ENCODE peak calls at places on chromosomes 13 and 19, in four cellular contexts. R is A549, D is HCT116, C is K562. H is an unnamed sample.
A peak's percentile ranks its signal among the peaks of the same experiment; 100 is the strongest.

GRCh38 chr19:15253513-15253912 is 21.3 kb upstream of the EPHX3 start:
- DNase-seq in C (no peak), R (no peak), D (no peak), H (no peak)

GRCh38 chr13:75368167-75368566 is 113.8 kb downstream of the TBC1D4 start:
- DNase-seq in C (no peak), D (peak; percentile 38), R (no peak), H (no peak)

GRCh38 chr13:93227280-93227905 is 786 bp downstream of the GPC6 start:
- DNase-seq in D (no peak), R (no peak), C (no peak), H (peak; percentile 74)

GRCh38 chr13:111027481-111028439 is 87.3 kb upstream of the ARHGEF7 start:
- DNase-seq in C (no peak), R (no peak), D (no peak), H (no peak)

GRCh38 chr19:55165952-55166529 is 372 bp downstream of the DNAAF3 start:
- DNase-seq in D (peak; percentile 86), C (peak; percentile 90), R (peak; percentile 93), H (peak; percentile 80)

GRCh38 chr19:28737021-28737525 is 475.9 kb downstream of the UQCRFS1 start:
- DNase-seq in R (no peak), C (peak; percentile 28), D (no peak), H (no peak)

GRCh38 chr13:91154553-91154952 is 192.9 kb upstream of the MIR17HG start:
- DNase-seq in D (no peak), C (no peak), R (no peak), H (no peak)

GRCh38 chr13:26965976-26966375 is 205.4 kb upstream of the GPR12 start:
- DNase-seq in C (no peak), D (no peak), R (no peak), H (no peak)

GRCh38 chr19:38206006-38206745 is 17.8 kb downstream of the DPF1 start:
- DNase-seq in C (no peak), D (no peak), R (no peak), H (no peak)

GRCh38 chr19:11420429-11420893 is 1.3 kb upstream of the RGL3 start:
- DNase-seq in D (no peak), R (no peak), C (no peak), H (no peak)

GRCh38 chr13:40389081-40389641 is 277.3 kb downstream of the FOXO1 start:
- DNase-seq in D (no peak), C (no peak), R (no peak), H (no peak)

GRCh38 chr19:46546194-46546896 is 50.7 kb upstream of the PNMA8B start:
- DNase-seq in C (peak; percentile 76), D (no peak), R (peak; percentile 33), H (peak; percentile 62)

GRCh38 chr13:19634129-19634740 is 776 bp downstream of the MPHOSPH8 start:
- DNase-seq in C (peak; percentile 47), D (no peak), R (no peak), H (peak; percentile 19)

GRCh38 chr19:38769635-38770211 is 3.6 kb downstream of the LGALS7 start:
- DNase-seq in R (peak; percentile 77), C (peak; percentile 71), D (peak; percentile 19), H (peak; percentile 83)

GRCh38 chr13:110617326-110618072 is 2.2 kb downstream of the NAXD start:
- DNase-seq in R (no peak), D (no peak), C (peak; percentile 38), H (no peak)

GRCh38 chr13:39451301-39451700 is 151.7 kb downstream of the LHFPL6 start:
- DNase-seq in C (no peak), R (no peak), D (no peak), H (no peak)

GRCh38 chr19:797528-798414 is 519 bp downstream of the PTBP1 start:
- DNase-seq in D (peak; percentile 59), R (peak; percentile 67), C (peak; percentile 95), H (peak; percentile 98)

GRCh38 chr13:107644136-107644535 is 571.2 kb downstream of the LIG4 start:
- DNase-seq in R (no peak), D (no peak), C (no peak), H (no peak)

GRCh38 chr19:41691268-41691970 is 3.3 kb upstream of the CEACAM7 start:
- DNase-seq in C (peak; percentile 35), D (no peak), R (peak; percentile 76), H (peak; percentile 67)

GRCh38 chr19:8333771-8334457 is 9.1 kb downstream of the KANK3 start:
- DNase-seq in R (no peak), C (no peak), D (no peak), H (peak; percentile 38)
- TF ChIP-seq MAX in R (no peak), C (no peak), D (no peak), H (no peak)

DNA sequence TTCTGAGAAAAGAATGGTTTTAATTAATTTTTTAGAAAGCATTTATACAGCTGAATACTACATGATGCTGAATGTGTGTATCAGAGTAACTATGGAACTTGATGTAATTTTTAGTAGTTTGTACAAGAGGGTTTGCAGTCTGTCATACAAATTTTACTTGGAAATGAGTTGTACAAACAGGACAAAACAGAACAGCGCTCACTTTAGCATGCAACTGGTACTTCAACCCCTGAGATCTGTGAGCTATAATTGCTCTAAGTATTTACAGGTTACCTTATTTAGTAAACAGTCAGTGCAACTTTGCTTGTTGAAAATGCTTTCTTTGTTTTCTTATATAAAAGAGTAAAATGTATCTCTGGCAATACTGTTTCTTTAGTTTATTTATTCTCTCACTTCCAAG is 719 bp downstream of the TNFRSF19 start:
- DNase-seq in C (no peak), R (no peak), D (no peak), H (no peak)
- H3K4me2 ChIP-seq in C (no peak overlapping the region), R (peak overlapping the region; percentile 54), D (no peak overlapping the region), H (peak overlapping the region; percentile 82)

GRCh38 chr19:3061214-3062161 is 807 bp downstream of the TLE5 start:
- DNase-seq in R (no peak), D (no peak), C (peak; percentile 79), H (peak; percentile 86)
- TF ChIP-seq MAX in R (peak; percentile 12), D (no peak), C (no peak), H (peak; percentile 18)

GRCh38 chr13:30803791-30804190 is 68.4 kb downstream of the ALOX5AP start:
- DNase-seq in D (no peak), C (no peak), R (no peak), H (no peak)
- H3K4me2 ChIP-seq in D (no peak overlapping the region), C (no peak overlapping the region), R (no peak overlapping the region), H (no peak overlapping the region)

GRCh38 chr19:16779539-16780163 is 49.5 kb upstream of the SIN3B start:
- DNase-seq in D (no peak), C (no peak), R (no peak), H (no peak)
- TF ChIP-seq MAX in D (no peak), C (no peak), R (no peak), H (no peak)

GRCh38 chr19:5052515-5052914 is 83.6 kb downstream of the KDM4B start:
- DNase-seq in C (no peak), R (no peak), D (no peak), H (peak; percentile 69)

GRCh38 chr19:5051619-5052018 is 82.7 kb downstream of the KDM4B start:
- DNase-seq in C (no peak), R (no peak), D (no peak), H (no peak)

GRCh38 chr19:5050016-5050656 is 81.2 kb downstream of the KDM4B start:
- DNase-seq in C (no peak), R (no peak), D (no peak), H (no peak)

GRCh38 chr19:5049561-5049960 is 80.6 kb downstream of the KDM4B start:
- DNase-seq in D (no peak), C (no peak), R (no peak), H (no peak)

GRCh38 chr19:5050905-5051304 is 82.0 kb downstream of the KDM4B start:
- DNase-seq in R (no peak), D (no peak), C (no peak), H (no peak)
- H3K4me2 ChIP-seq in R (no peak overlapping the region), D (no peak overlapping the region), C (no peak overlapping the region), H (no peak overlapping the region)